ENCODE peak calls at places on chromosomes 4 and X, in ten cellular contexts. One of them, this sample, is unnamed.

GRCh38 chr4:8838296-8838695 is 33.3 kb downstream of the HMX1 start:
- DNase-seq in NB4: no peak
- DNase-seq in lower lobe of right lung: no peak
- DNase-seq in natural killer cell treated with Interleukin-12 subunit alpha and Interleukin-12 subunit beta and Interleukin-15 and Interleukin-18, amount 100 ng/mL, for 72 hours: no peak
- DNase-seq in foreskin melanocyte: no peak
- DNase-seq in H4: no peak
- DNase-seq in HT-29: no peak
- DNase-seq in pancreas: no peak
- DNase-seq in tibial artery: no peak
- DNase-seq in HTR-8/SVneo: no peak
- DNase-seq in this sample: no peak

GRCh38 chrX:10450229-10450958 is 170.0 kb downstream of the MID1 start:
- DNase-seq in natural killer cell treated with Interleukin-12 subunit alpha and Interleukin-12 subunit beta and Interleukin-15 and Interleukin-18, amount 100 ng/mL, for 72 hours: no peak
- DNase-seq in tibial artery: no peak
- DNase-seq in H4: no peak
- DNase-seq in HT-29: no peak
- DNase-seq in pancreas: no peak
- DNase-seq in lower lobe of right lung: no peak
- DNase-seq in foreskin melanocyte: no peak
- DNase-seq in NB4: no peak
- DNase-seq in HTR-8/SVneo: peak; percentile 39
- DNase-seq in this sample: peak; percentile 20

GRCh38 chrX:11913001-11913400 is 155.0 kb downstream of the MSL3 start:
- DNase-seq in pancreas: no peak
- DNase-seq in HT-29: no peak
- DNase-seq in HTR-8/SVneo: no peak
- DNase-seq in foreskin melanocyte: no peak
- DNase-seq in NB4: no peak
- DNase-seq in H4: no peak
- DNase-seq in tibial artery: no peak
- DNase-seq in lower lobe of right lung: no peak
- DNase-seq in natural killer cell treated with Interleukin-12 subunit alpha and Interleukin-12 subunit beta and Interleukin-15 and Interleukin-18, amount 100 ng/mL, for 72 hours: no peak
- DNase-seq in this sample: no peak

GRCh38 chr4:288891-289290 is 16.4 kb downstream of the ZNF732 start:
- DNase-seq in HTR-8/SVneo: no peak
- DNase-seq in lower lobe of right lung: no peak
- DNase-seq in HT-29: no peak
- DNase-seq in NB4: peak; percentile 43
- DNase-seq in natural killer cell treated with Interleukin-12 subunit alpha and Interleukin-12 subunit beta and Interleukin-15 and Interleukin-18, amount 100 ng/mL, for 72 hours: no peak
- DNase-seq in H4: no peak
- DNase-seq in tibial artery: no peak
- DNase-seq in foreskin melanocyte: no peak
- DNase-seq in pancreas: no peak
- DNase-seq in this sample: peak; percentile 0

GRCh38 chr4:182905038-182905437 is 12.1 kb downstream of the DCTD start:
- DNase-seq in H4: no peak
- DNase-seq in lower lobe of right lung: no peak
- DNase-seq in HTR-8/SVneo: no peak
- DNase-seq in NB4: no peak
- DNase-seq in pancreas: no peak
- DNase-seq in foreskin melanocyte: no peak
- DNase-seq in tibial artery: no peak
- DNase-seq in HT-29: no peak
- DNase-seq in natural killer cell treated with Interleukin-12 subunit alpha and Interleukin-12 subunit beta and Interleukin-15 and Interleukin-18, amount 100 ng/mL, for 72 hours: no peak
- DNase-seq in this sample: no peak

GRCh38 chrX:18886005-18886343 is 97.9 kb downstream of the PHKA2 start:
- DNase-seq in NB4: no peak
- DNase-seq in tibial artery: no peak
- DNase-seq in H4: no peak
- DNase-seq in lower lobe of right lung: no peak
- DNase-seq in pancreas: no peak
- DNase-seq in HTR-8/SVneo: no peak
- DNase-seq in HT-29: no peak
- DNase-seq in natural killer cell treated with Interleukin-12 subunit alpha and Interleukin-12 subunit beta and Interleukin-15 and Interleukin-18, amount 100 ng/mL, for 72 hours: no peak
- DNase-seq in foreskin melanocyte: no peak
- DNase-seq in this sample: no peak

GRCh38 chrX:129540068-129540653 is at the start of gene OCRL:
- DNase-seq in pancreas: peak; percentile 86
- DNase-seq in lower lobe of right lung: peak; percentile 81
- DNase-seq in HT-29: peak; percentile 74
- DNase-seq in tibial artery: peak; percentile 61
- DNase-seq in HTR-8/SVneo: peak; percentile 34
- DNase-seq in natural killer cell treated with Interleukin-12 subunit alpha and Interleukin-12 subunit beta and Interleukin-15 and Interleukin-18, amount 100 ng/mL, for 72 hours: no peak
- DNase-seq in H4: peak; percentile 41
- DNase-seq in NB4: peak; percentile 80
- DNase-seq in foreskin melanocyte: no peak
- DNase-seq in this sample: peak; percentile 52

GRCh38 chr4:181670506-181670905 is 572.7 kb upstream of the TENM3 start:
- DNase-seq in lower lobe of right lung: no peak
- DNase-seq in pancreas: no peak
- DNase-seq in HTR-8/SVneo: no peak
- DNase-seq in NB4: no peak
- DNase-seq in foreskin melanocyte: peak; percentile 91
- DNase-seq in natural killer cell treated with Interleukin-12 subunit alpha and Interleukin-12 subunit beta and Interleukin-15 and Interleukin-18, amount 100 ng/mL, for 72 hours: no peak
- DNase-seq in H4: no peak
- DNase-seq in tibial artery: no peak
- DNase-seq in HT-29: no peak
- DNase-seq in this sample: peak; percentile 85

GRCh38 chr4:41757521-41758156 is 9.1 kb upstream of the PHOX2B start:
- DNase-seq in H4: no peak
- DNase-seq in HTR-8/SVneo: no peak
- DNase-seq in tibial artery: no peak
- DNase-seq in lower lobe of right lung: no peak
- DNase-seq in foreskin melanocyte: no peak
- DNase-seq in HT-29: no peak
- DNase-seq in natural killer cell treated with Interleukin-12 subunit alpha and Interleukin-12 subunit beta and Interleukin-15 and Interleukin-18, amount 100 ng/mL, for 72 hours: no peak
- DNase-seq in pancreas: no peak
- DNase-seq in NB4: no peak
- DNase-seq in this sample: no peak

GRCh38 chr4:5638976-5639375 is 69.4 kb downstream of the EVC2 start:
- DNase-seq in NB4: no peak
- DNase-seq in H4: no peak
- DNase-seq in pancreas: no peak
- DNase-seq in lower lobe of right lung: no peak
- DNase-seq in HT-29: no peak
- DNase-seq in HTR-8/SVneo: no peak
- DNase-seq in tibial artery: no peak
- DNase-seq in foreskin melanocyte: peak; percentile 53
- DNase-seq in natural killer cell treated with Interleukin-12 subunit alpha and Interleukin-12 subunit beta and Interleukin-15 and Interleukin-18, amount 100 ng/mL, for 72 hours: no peak
- DNase-seq in this sample: peak; percentile 67

GRCh38 chrX:97854071-97854470 is 970.4 kb downstream of the RPA4 start:
- DNase-seq in HTR-8/SVneo: no peak
- DNase-seq in tibial artery: no peak
- DNase-seq in pancreas: no peak
- DNase-seq in lower lobe of right lung: no peak
- DNase-seq in H4: no peak
- DNase-seq in natural killer cell treated with Interleukin-12 subunit alpha and Interleukin-12 subunit beta and Interleukin-15 and Interleukin-18, amount 100 ng/mL, for 72 hours: no peak
- DNase-seq in HT-29: no peak
- DNase-seq in foreskin melanocyte: no peak
- DNase-seq in NB4: no peak
- DNase-seq in this sample: peak; percentile 6

GRCh38 chr4:3257691-3258482 is 8.9 kb downstream of the MSANTD1 start:
- DNase-seq in tibial artery: peak; percentile 11
- DNase-seq in H4: no peak
- DNase-seq in HTR-8/SVneo: no peak
- DNase-seq in NB4: no peak
- DNase-seq in pancreas: no peak
- DNase-seq in foreskin melanocyte: no peak
- DNase-seq in lower lobe of right lung: no peak
- DNase-seq in natural killer cell treated with Interleukin-12 subunit alpha and Interleukin-12 subunit beta and Interleukin-15 and Interleukin-18, amount 100 ng/mL, for 72 hours: peak; percentile 40
- DNase-seq in HT-29: no peak
- DNase-seq in this sample: no peak

GRCh38 chrX:139905743-139906142 is 27.1 kb downstream of the ATP11C start:
- DNase-seq in HT-29: no peak
- DNase-seq in H4: no peak
- DNase-seq in NB4: no peak
- DNase-seq in tibial artery: no peak
- DNase-seq in foreskin melanocyte: peak; percentile 24
- DNase-seq in HTR-8/SVneo: no peak
- DNase-seq in pancreas: no peak
- DNase-seq in lower lobe of right lung: no peak
- DNase-seq in natural killer cell treated with Interleukin-12 subunit alpha and Interleukin-12 subunit beta and Interleukin-15 and Interleukin-18, amount 100 ng/mL, for 72 hours: no peak
- DNase-seq in this sample: peak; percentile 8

GRCh38 chr4:118279328-118279727 is 73.5 kb downstream of the PRSS12 start:
- DNase-seq in lower lobe of right lung: no peak
- DNase-seq in foreskin melanocyte: no peak
- DNase-seq in natural killer cell treated with Interleukin-12 subunit alpha and Interleukin-12 subunit beta and Interleukin-15 and Interleukin-18, amount 100 ng/mL, for 72 hours: no peak
- DNase-seq in pancreas: no peak
- DNase-seq in HTR-8/SVneo: no peak
- DNase-seq in H4: no peak
- DNase-seq in NB4: peak; percentile 18
- DNase-seq in HT-29: peak; percentile 20
- DNase-seq in tibial artery: no peak
- DNase-seq in this sample: no peak

GRCh38 chrX:26557691-26558321 is 341.8 kb downstream of the MAGEB5 start:
- DNase-seq in HT-29: no peak
- DNase-seq in lower lobe of right lung: no peak
- DNase-seq in tibial artery: no peak
- DNase-seq in foreskin melanocyte: no peak
- DNase-seq in natural killer cell treated with Interleukin-12 subunit alpha and Interleukin-12 subunit beta and Interleukin-15 and Interleukin-18, amount 100 ng/mL, for 72 hours: no peak
- DNase-seq in H4: no peak
- DNase-seq in HTR-8/SVneo: no peak
- DNase-seq in pancreas: no peak
- DNase-seq in NB4: no peak
- DNase-seq in this sample: no peak

GRCh38 chrX:108415891-108416290 is 22.3 kb downstream of the COL4A6 start:
- DNase-seq in pancreas: no peak
- DNase-seq in HTR-8/SVneo: no peak
- DNase-seq in NB4: no peak
- DNase-seq in tibial artery: no peak
- DNase-seq in natural killer cell treated with Interleukin-12 subunit alpha and Interleukin-12 subunit beta and Interleukin-15 and Interleukin-18, amount 100 ng/mL, for 72 hours: no peak
- DNase-seq in lower lobe of right lung: no peak
- DNase-seq in HT-29: no peak
- DNase-seq in H4: no peak
- DNase-seq in foreskin melanocyte: no peak
- DNase-seq in this sample: no peak

GRCh38 chr4:43853565-43854345 is 594.9 kb downstream of the KCTD8 start:
- DNase-seq in tibial artery: no peak
- DNase-seq in lower lobe of right lung: no peak
- DNase-seq in pancreas: no peak
- DNase-seq in H4: no peak
- DNase-seq in foreskin melanocyte: no peak
- DNase-seq in HT-29: no peak
- DNase-seq in NB4: no peak
- DNase-seq in HTR-8/SVneo: peak; percentile 11
- DNase-seq in natural killer cell treated with Interleukin-12 subunit alpha and Interleukin-12 subunit beta and Interleukin-15 and Interleukin-18, amount 100 ng/mL, for 72 hours: no peak
- DNase-seq in this sample: no peak

GRCh38 chr4:112448211-112448745 is 67.7 kb downstream of the NEUROG2 start:
- DNase-seq in lower lobe of right lung: no peak
- DNase-seq in HTR-8/SVneo: no peak
- DNase-seq in H4: no peak
- DNase-seq in HT-29: no peak
- DNase-seq in NB4: no peak
- DNase-seq in tibial artery: no peak
- DNase-seq in natural killer cell treated with Interleukin-12 subunit alpha and Interleukin-12 subunit beta and Interleukin-15 and Interleukin-18, amount 100 ng/mL, for 72 hours: no peak
- DNase-seq in foreskin melanocyte: peak; percentile 71
- DNase-seq in pancreas: no peak
- DNase-seq in this sample: peak; percentile 26

GRCh38 chr4:167379433-167379832 is 145.1 kb upstream of the SPOCK3 start:
- DNase-seq in NB4: no peak
- DNase-seq in H4: no peak
- DNase-seq in natural killer cell treated with Interleukin-12 subunit alpha and Interleukin-12 subunit beta and Interleukin-15 and Interleukin-18, amount 100 ng/mL, for 72 hours: no peak
- DNase-seq in tibial artery: no peak
- DNase-seq in HTR-8/SVneo: no peak
- DNase-seq in HT-29: no peak
- DNase-seq in foreskin melanocyte: no peak
- DNase-seq in pancreas: no peak
- DNase-seq in lower lobe of right lung: no peak
- DNase-seq in this sample: no peak

GRCh38 chr4:15077969-15078368 is 75.7 kb downstream of the CPEB2 start:
- DNase-seq in H4: peak; percentile 64
- DNase-seq in lower lobe of right lung: no peak
- DNase-seq in foreskin melanocyte: no peak
- DNase-seq in natural killer cell treated with Interleukin-12 subunit alpha and Interleukin-12 subunit beta and Interleukin-15 and Interleukin-18, amount 100 ng/mL, for 72 hours: no peak
- DNase-seq in NB4: peak; percentile 74
- DNase-seq in HT-29: no peak
- DNase-seq in pancreas: no peak
- DNase-seq in tibial artery: no peak
- DNase-seq in HTR-8/SVneo: no peak
- DNase-seq in this sample: no peak

GRCh38 chr4:123579961-123580360 is 183.4 kb downstream of the SPRY1 start:
- DNase-seq in NB4: no peak
- DNase-seq in H4: no peak
- DNase-seq in lower lobe of right lung: no peak
- DNase-seq in pancreas: no peak
- DNase-seq in HTR-8/SVneo: no peak
- DNase-seq in foreskin melanocyte: no peak
- DNase-seq in tibial artery: no peak
- DNase-seq in HT-29: no peak
- DNase-seq in natural killer cell treated with Interleukin-12 subunit alpha and Interleukin-12 subunit beta and Interleukin-15 and Interleukin-18, amount 100 ng/mL, for 72 hours: no peak
- DNase-seq in this sample: no peak

GRCh38 chr4:186622788-186623464 is 67.6 kb upstream of the MTNR1A start:
- DNase-seq in natural killer cell treated with Interleukin-12 subunit alpha and Interleukin-12 subunit beta and Interleukin-15 and Interleukin-18, amount 100 ng/mL, for 72 hours: no peak
- DNase-seq in HTR-8/SVneo: no peak
- DNase-seq in NB4: no peak
- DNase-seq in HT-29: no peak
- DNase-seq in H4: no peak
- DNase-seq in foreskin melanocyte: no peak
- DNase-seq in tibial artery: peak; percentile 36
- DNase-seq in lower lobe of right lung: no peak
- DNase-seq in pancreas: no peak
- DNase-seq in this sample: no peak

GRCh38 chrX:104324871-104325585 is 70.3 kb upstream of the ESX1 start:
- DNase-seq in HTR-8/SVneo: no peak
- DNase-seq in NB4: no peak
- DNase-seq in natural killer cell treated with Interleukin-12 subunit alpha and Interleukin-12 subunit beta and Interleukin-15 and Interleukin-18, amount 100 ng/mL, for 72 hours: no peak
- DNase-seq in tibial artery: no peak
- DNase-seq in HT-29: peak; percentile 45
- DNase-seq in lower lobe of right lung: no peak
- DNase-seq in pancreas: no peak
- DNase-seq in H4: no peak
- DNase-seq in foreskin melanocyte: no peak
- DNase-seq in this sample: no peak

GRCh38 chrX:45449982-45450381 is 249.3 kb upstream of the DIPK2B start:
- DNase-seq in tibial artery: no peak
- DNase-seq in foreskin melanocyte: no peak
- DNase-seq in lower lobe of right lung: no peak
- DNase-seq in NB4: no peak
- DNase-seq in HT-29: peak; percentile 23
- DNase-seq in pancreas: no peak
- DNase-seq in H4: no peak
- DNase-seq in natural killer cell treated with Interleukin-12 subunit alpha and Interleukin-12 subunit beta and Interleukin-15 and Interleukin-18, amount 100 ng/mL, for 72 hours: no peak
- DNase-seq in HTR-8/SVneo: no peak
- DNase-seq in this sample: no peak

GRCh38 chr4:99202536-99202935 is 16.5 kb downstream of the ADH6 start:
- DNase-seq in HT-29: no peak
- DNase-seq in foreskin melanocyte: no peak
- DNase-seq in HTR-8/SVneo: no peak
- DNase-seq in H4: no peak
- DNase-seq in NB4: no peak
- DNase-seq in natural killer cell treated with Interleukin-12 subunit alpha and Interleukin-12 subunit beta and Interleukin-15 and Interleukin-18, amount 100 ng/mL, for 72 hours: no peak
- DNase-seq in tibial artery: peak; percentile 61
- DNase-seq in lower lobe of right lung: no peak
- DNase-seq in pancreas: no peak
- DNase-seq in this sample: no peak